ENCODE peak calls at places on chromosomes 2 and 18, in five cellular contexts. H, P, M, E and A are unnamed samples.

GRCh38 chr18:48324651-48325050 is 84.5 kb downstream of the ZBTB7C start:
- DNase-seq in H (no peak), M (no peak), E (no peak), P (no peak), A (no peak)

GRCh38 chr2:235492850-235493344 is 946 bp upstream of the AGAP1 start:
- DNase-seq in P (no peak), H (no peak), E (peak), M (no peak), A (no peak)

GRCh38 chr2:70958759-70959158 is 19.7 kb upstream of the ANKRD53 start:
- DNase-seq in P (no peak), M (no peak), H (no peak), E (no peak), A (no peak)

GRCh38 chr2:102449370-102449974 is 23.6 kb upstream of the SLC9A4 start:
- DNase-seq in P (peak), M (peak), E (peak), H (peak), A (peak)

GRCh38 chr2:20015482-20016083 is 3.1 kb upstream of the MATN3 start:
- DNase-seq in E (peak), M (peak), P (peak), H (no peak), A (no peak)

GRCh38 chr2:231614559-231615057 is 21.9 kb downstream of the TEX44 start:
- DNase-seq in P (no peak), E (no peak), M (no peak), H (no peak), A (no peak)

GRCh38 chr2:203565076-203565475 is 30.0 kb upstream of the RAPH1 start:
- DNase-seq in M (no peak), E (no peak), P (no peak), H (no peak), A (no peak)

GRCh38 chr2:149259136-149259535 is 71.3 kb upstream of the LYPD6 start:
- DNase-seq in H (no peak), P (no peak), M (no peak), E (no peak), A (no peak)

GRCh38 chr2:237867465-237867864 is 8.0 kb downstream of the RAMP1 start:
- DNase-seq in P (no peak), M (no peak), H (no peak), E (no peak), A (no peak)